ENCODE peak calls at places on chromosomes 11 and 22, in five cellular contexts. S is H1, V is mesenchymal stem cell, K is mesendoderm, I is IMR-90. Y is an unnamed sample.

GRCh38 chr11:77214557-77214956 is 86.5 kb downstream of the MYO7A start:
- DNase-seq in S (no peak), V (no peak), K (no peak), I (no peak), Y (no peak)

GRCh38 chr11:22703040-22703439 is 36.6 kb downstream of the GAS2 start:
- DNase-seq in S (no peak), V (peak), K (peak), I (peak), Y (no peak)

GRCh38 chr11:77183421-77183984 is 55.5 kb downstream of the MYO7A start:
- DNase-seq in S (no peak), V (no peak), K (no peak), I (no peak), Y (no peak)

GRCh38 chr11:83666149-83666548 is 380.0 kb upstream of the CCDC90B start:
- DNase-seq in S (no peak), V (no peak), K (peak), I (no peak), Y (no peak)

GRCh38 chr11:81995907-81996306 is 737.8 kb downstream of the FAM181B start:
- DNase-seq in S (no peak), V (no peak), K (no peak), I (no peak), Y (no peak)

GRCh38 chr11:128783513-128783912 is 83.6 kb downstream of the KCNJ1 start:
- DNase-seq in S (no peak), V (no peak), K (no peak), I (no peak), Y (no peak)

GRCh38 chr11:73467505-73467904 is 91.3 kb downstream of the RELT start:
- DNase-seq in S (no peak), V (no peak), K (no peak), I (no peak), Y (no peak)

GRCh38 chr11:1516273-1517067 is 29.9 kb upstream of the MOB2 start:
- DNase-seq in S (no peak), V (peak), K (no peak), I (peak), Y (no peak)

GRCh38 chr11:121552160-121552559 is 99.4 kb upstream of the SORL1-AS1 start:
- DNase-seq in S (peak), V (no peak), K (no peak), I (no peak), Y (no peak)

GRCh38 chr11:121551463-121551862 is 98.7 kb upstream of the SORL1-AS1 start:
- DNase-seq in S (peak), V (no peak), K (no peak), I (no peak), Y (no peak)

GRCh38 chr11:121553367-121553766 is 100.6 kb upstream of the SORL1-AS1 start:
- DNase-seq in S (no peak), V (no peak), K (no peak), I (no peak), Y (no peak)

GRCh38 chr11:121547574-121547973 is 94.8 kb upstream of the SORL1-AS1 start:
- DNase-seq in S (no peak), V (no peak), K (no peak), I (no peak), Y (no peak)

DNA sequence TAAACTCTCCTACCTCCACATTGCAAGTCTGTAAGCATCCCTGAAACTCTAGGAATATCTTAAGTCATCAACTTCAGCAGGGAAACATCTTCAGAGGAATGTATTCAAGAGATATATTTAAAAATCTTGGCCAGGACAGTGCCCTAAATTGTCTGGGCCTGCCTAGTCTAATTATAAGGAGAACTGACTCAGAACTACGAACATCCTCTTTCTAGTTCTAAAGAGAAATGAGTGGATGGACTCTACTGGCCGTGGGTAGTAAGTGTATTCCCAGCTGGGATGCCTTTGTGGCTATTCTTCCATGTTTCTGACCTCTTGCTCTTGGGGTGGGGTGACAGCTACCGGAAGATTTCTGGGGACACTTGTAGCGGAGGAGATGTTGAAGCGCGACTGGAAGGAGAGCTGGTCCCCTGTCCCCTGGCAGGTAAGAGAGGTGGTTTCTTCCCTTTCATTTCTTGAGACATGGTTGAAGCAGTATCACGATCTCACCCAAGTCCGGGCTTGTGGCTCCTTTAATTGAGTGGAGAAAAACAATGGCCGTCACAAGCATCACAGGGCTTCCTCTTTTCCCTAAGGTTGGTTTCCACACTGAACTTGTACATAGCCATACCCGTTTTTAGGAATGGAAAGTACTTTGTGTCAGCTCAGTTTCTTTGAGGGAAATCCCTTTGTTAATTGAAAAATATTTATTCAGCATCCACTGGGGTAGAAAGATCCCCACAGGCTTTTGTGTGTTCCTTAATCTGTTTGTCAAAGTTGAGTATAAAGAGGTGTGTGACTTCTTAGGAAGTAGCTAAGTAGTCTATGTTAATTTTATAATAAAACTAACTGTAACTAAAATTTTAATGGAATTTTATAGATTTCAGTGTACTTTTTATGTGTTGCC is 97.7 kb upstream of the SORL1-AS1 start:
- DNase-seq in S (no peak), V (no peak), K (no peak), I (peak), Y (no peak)
- H3K18ac ChIP-seq in S (no peak), V (no peak), K (no peak), I (no peak), Y (no peak)

GRCh38 chr11:124761301-124762021 is 629 bp downstream of the ESAM start:
- DNase-seq in S (peak), V (no peak), K (no peak), I (no peak), Y (no peak)

GRCh38 chr11:124763156-124763947 is 1.3 kb upstream of the ESAM start:
- DNase-seq in S (peak), V (peak), K (peak), I (peak), Y (peak)

GRCh38 chr11:124762077-124762623 is at the start of gene ESAM:
- DNase-seq in S (peak), V (no peak), K (peak), I (no peak), Y (no peak)

GRCh38 chr11:124760806-124761205 is 1.3 kb downstream of the ESAM start:
- DNase-seq in S (no peak), V (no peak), K (no peak), I (no peak), Y (no peak)

GRCh38 chr11:124762624-124763155 is 600 bp upstream of the ESAM start:
- DNase-seq in S (no peak), V (no peak), K (no peak), I (no peak), Y (no peak)
- H3K9ac ChIP-seq in S (no peak), V (peak), K (peak), I (no peak), Y (peak)

GRCh38 chr22:45762545-45763235 is 91.1 kb downstream of the ATXN10 start:
- DNase-seq in S (no peak), V (no peak), K (peak), I (peak), Y (no peak)

GRCh38 chr22:45764051-45764450 is 92.4 kb downstream of the ATXN10 start:
- DNase-seq in S (no peak), V (no peak), K (peak), I (no peak), Y (no peak)

GRCh38 chr22:45758603-45759002 is 87.0 kb downstream of the ATXN10 start:
- DNase-seq in S (no peak), V (no peak), K (no peak), I (no peak), Y (no peak)

GRCh38 chr22:45760682-45761081 is 89.0 kb downstream of the ATXN10 start:
- DNase-seq in S (no peak), V (no peak), K (peak), I (no peak), Y (no peak)

GRCh38 chr22:45763236-45763624 is 91.6 kb downstream of the ATXN10 start:
- DNase-seq in S (no peak), V (no peak), K (peak), I (no peak), Y (no peak)
- H3K18ac ChIP-seq in S (peak), V (no peak), K (no peak), I (no peak), Y (peak)

GRCh38 chr11:129817282-129818051 is 1.8 kb downstream of the TMEM45B start:
- DNase-seq in S (no peak), V (no peak), K (no peak), I (no peak), Y (no peak)

GRCh38 chr11:129819237-129819636 is 3.6 kb downstream of the TMEM45B start:
- DNase-seq in S (no peak), V (no peak), K (no peak), I (no peak), Y (no peak)

GRCh38 chr11:129815596-129816461 is at the start of gene TMEM45B:
- DNase-seq in S (peak), V (no peak), K (peak), I (no peak), Y (no peak)

GRCh38 chr11:129813216-129813791 is 2.3 kb upstream of the TMEM45B start:
- DNase-seq in S (no peak), V (no peak), K (no peak), I (no peak), Y (no peak)

DNA sequence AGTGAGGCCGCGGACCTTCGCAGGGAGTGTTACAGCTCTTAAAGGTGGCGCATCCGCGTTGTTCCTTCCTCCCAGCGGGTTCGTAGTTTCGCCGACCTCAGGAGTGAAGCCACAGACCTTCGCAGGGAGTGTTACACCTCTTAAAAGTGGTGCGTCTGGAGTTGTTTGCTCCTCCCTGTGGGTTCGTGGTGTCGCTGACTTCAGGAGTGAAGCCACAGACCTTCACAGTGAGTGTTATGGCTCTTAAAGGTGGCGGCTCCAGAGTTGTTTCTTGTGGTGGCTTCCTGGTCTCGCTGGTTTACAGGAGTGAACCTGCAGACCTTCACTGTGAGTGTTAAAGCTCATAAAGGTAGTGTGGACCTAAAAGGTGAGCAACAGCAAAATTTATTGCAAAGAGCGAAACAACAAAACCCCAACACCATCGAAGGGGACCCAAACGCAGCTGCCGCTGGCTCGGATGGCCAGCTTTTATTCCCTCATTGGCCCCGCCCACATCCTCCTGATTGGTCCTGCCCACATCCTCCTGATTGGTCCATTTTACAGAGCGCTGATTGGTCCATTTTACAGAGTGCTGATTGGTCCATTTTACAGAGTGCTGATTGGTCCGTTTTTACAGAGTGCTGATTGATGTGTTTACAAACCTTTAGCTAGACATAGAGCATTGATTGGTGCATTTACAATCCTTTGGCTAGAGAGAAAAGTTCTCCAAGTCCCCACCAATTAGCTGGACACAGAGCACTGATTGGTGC is 1.2 kb upstream of the TMEM45B start:
- DNase-seq in S (no peak), V (no peak), K (peak), I (no peak), Y (no peak)
- H3K9ac ChIP-seq in S (no peak), V (no peak), K (no peak), I (no peak), Y (no peak)

GRCh38 chr22:36344106-36344827 is 43.5 kb downstream of the MYH9 start:
- DNase-seq in S (no peak), V (no peak), K (no peak), I (no peak), Y (no peak)

GRCh38 chr22:36341640-36342041 is 46.1 kb downstream of the MYH9 start:
- DNase-seq in S (no peak), V (no peak), K (no peak), I (no peak), Y (no peak)

GRCh38 chr22:36343720-36344105 is 44.1 kb downstream of the MYH9 start:
- DNase-seq in S (no peak), V (no peak), K (no peak), I (no peak), Y (no peak)

GRCh38 chr22:36340621-36341020 is 47.1 kb downstream of the MYH9 start:
- DNase-seq in S (no peak), V (no peak), K (no peak), I (no peak), Y (no peak)

DNA sequence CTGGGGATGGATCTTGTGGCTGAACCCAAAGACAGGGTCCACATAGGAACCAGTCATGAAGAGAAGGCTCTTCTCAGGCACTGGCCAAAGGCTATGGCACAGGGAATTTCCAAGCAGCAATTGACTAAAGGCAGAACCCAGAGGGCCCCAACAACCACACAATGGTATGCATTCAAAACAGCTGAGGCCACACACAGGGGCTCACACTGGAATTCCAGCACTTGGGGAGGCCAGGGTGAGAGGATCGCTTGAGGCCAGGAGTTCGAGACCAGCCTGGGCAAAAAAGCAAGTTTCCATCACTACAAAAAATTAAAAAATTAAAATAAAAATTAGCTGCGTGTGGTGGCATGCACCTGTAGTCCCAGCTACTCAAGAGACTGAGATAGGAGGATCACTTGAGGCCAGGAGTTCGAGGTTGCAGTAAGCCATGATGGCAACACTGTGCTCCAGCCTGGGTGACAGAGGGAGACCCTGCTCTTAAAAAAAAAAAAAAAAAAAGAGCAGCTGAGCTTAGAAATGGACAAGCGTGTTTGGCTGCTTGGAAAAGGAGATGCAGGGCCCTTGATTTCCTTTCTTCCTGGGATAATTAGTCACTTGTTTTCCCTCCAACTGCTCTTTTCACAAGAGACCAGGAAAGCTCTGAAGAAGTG is 44.6 kb downstream of the MYH9 start:
- DNase-seq in S (no peak), V (no peak), K (no peak), I (no peak), Y (no peak)
- H3K18ac ChIP-seq in S (no peak), V (no peak), K (no peak), I (no peak), Y (no peak)

Y was measured in neuronal stem cell.